ENCODE peak calls at places on chromosomes 3 and 15, in four cellular contexts. One of them, this sample, is unnamed.

GRCh38 chr3:45754461-45754860 is 41.9 kb downstream of the SLC6A20 start:
- DNase-seq in choroid plexus epithelial cell: no peak
- DNase-seq in CD8-positive, alpha-beta T cell: no peak
- DNase-seq in GM23338: no peak
- DNase-seq in this sample: no peak

GRCh38 chr3:192090586-192090985 is 629.6 kb downstream of the PYDC2 start:
- DNase-seq in choroid plexus epithelial cell: no peak
- DNase-seq in CD8-positive, alpha-beta T cell: no peak
- DNase-seq in GM23338: peak; percentile 61
- DNase-seq in this sample: peak; percentile 19

GRCh38 chr15:85673326-85673725 is 121.4 kb downstream of the KLHL25 start:
- DNase-seq in choroid plexus epithelial cell: peak; percentile 30
- DNase-seq in CD8-positive, alpha-beta T cell: no peak
- DNase-seq in GM23338: no peak
- DNase-seq in this sample: no peak

GRCh38 chr15:56411122-56411749 is 46.0 kb downstream of the TEX9 start:
- DNase-seq in choroid plexus epithelial cell: peak; percentile 22
- DNase-seq in CD8-positive, alpha-beta T cell: no peak
- DNase-seq in GM23338: peak; percentile 2
- DNase-seq in this sample: no peak

GRCh38 chr15:43376017-43376705 is 5.3 kb downstream of the TUBGCP4 start:
- DNase-seq in choroid plexus epithelial cell: peak; percentile 66
- DNase-seq in CD8-positive, alpha-beta T cell: peak; percentile 51
- DNase-seq in GM23338: peak; percentile 64
- DNase-seq in this sample: peak; percentile 37

GRCh38 chr15:97652041-97652440 is 308.5 kb upstream of the ARRDC4 start:
- DNase-seq in choroid plexus epithelial cell: no peak
- DNase-seq in CD8-positive, alpha-beta T cell: no peak
- DNase-seq in GM23338: no peak
- DNase-seq in this sample: no peak

GRCh38 chr15:98648654-98649537 is 557 bp downstream of the IGF1R start:
- DNase-seq in choroid plexus epithelial cell: peak; percentile 47
- DNase-seq in CD8-positive, alpha-beta T cell: peak; percentile 65
- DNase-seq in GM23338: peak; percentile 69
- DNase-seq in this sample: no peak

GRCh38 chr3:128269131-128269775 is 116.0 kb downstream of the EEFSEC start:
- DNase-seq in choroid plexus epithelial cell: no peak
- DNase-seq in CD8-positive, alpha-beta T cell: no peak
- DNase-seq in GM23338: no peak
- DNase-seq in this sample: no peak

GRCh38 chr3:2362122-2362521 is 263.5 kb downstream of the CNTN4 start:
- DNase-seq in choroid plexus epithelial cell: no peak
- DNase-seq in CD8-positive, alpha-beta T cell: no peak
- DNase-seq in GM23338: no peak
- DNase-seq in this sample: no peak

GRCh38 chr3:2354702-2355101 is 256.0 kb downstream of the CNTN4 start:
- DNase-seq in choroid plexus epithelial cell: peak; percentile 14
- DNase-seq in CD8-positive, alpha-beta T cell: no peak
- DNase-seq in GM23338: peak; percentile 19
- DNase-seq in this sample: no peak

GRCh38 chr3:2352134-2352762 is 253.6 kb downstream of the CNTN4 start:
- DNase-seq in choroid plexus epithelial cell: no peak
- DNase-seq in CD8-positive, alpha-beta T cell: no peak
- DNase-seq in GM23338: no peak
- DNase-seq in this sample: no peak

GRCh38 chr3:2360815-2361214 is 262.1 kb downstream of the CNTN4 start:
- DNase-seq in choroid plexus epithelial cell: no peak
- DNase-seq in CD8-positive, alpha-beta T cell: no peak
- DNase-seq in GM23338: no peak
- DNase-seq in this sample: no peak

DNA sequence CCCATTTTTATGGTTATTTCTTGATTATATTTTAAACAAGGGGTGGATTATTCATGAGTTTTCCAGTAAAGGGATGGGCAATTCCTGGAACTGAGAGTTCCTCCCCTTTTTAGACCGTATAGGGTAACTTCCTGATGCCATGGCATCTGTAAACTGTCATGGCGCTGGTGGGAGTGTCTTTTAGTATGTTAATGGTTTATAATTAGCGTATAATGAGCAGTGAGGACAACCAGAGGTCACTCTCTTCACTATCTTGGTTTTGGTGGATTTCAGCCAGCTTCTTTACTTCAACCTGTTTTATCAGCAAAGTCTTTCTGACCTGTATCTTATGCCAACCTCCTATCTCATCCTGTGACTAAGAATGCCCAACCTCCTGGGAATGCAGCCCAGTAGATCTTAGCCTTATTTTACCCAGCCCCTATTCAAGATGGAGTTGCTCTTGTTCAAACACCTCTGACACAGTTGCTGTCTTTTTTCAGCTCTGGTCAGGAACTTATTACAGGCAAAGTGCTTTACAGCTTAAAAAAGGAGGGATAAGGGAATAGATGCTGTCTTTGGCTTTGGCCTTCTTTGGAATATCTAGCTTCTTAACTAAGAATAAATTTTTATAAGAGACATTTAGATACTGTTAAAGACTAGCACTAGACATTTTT is 257.8 kb downstream of the CNTN4 start:
- DNase-seq in choroid plexus epithelial cell: no peak
- DNase-seq in CD8-positive, alpha-beta T cell: no peak
- DNase-seq in GM23338: no peak
- DNase-seq in this sample: no peak
- H3K4me3 ChIP-seq in choroid plexus epithelial cell: no peak overlapping the region
- H3K4me3 ChIP-seq in CD8-positive, alpha-beta T cell: no peak overlapping the region
- H3K4me3 ChIP-seq in GM23338: no peak overlapping the region
- H3K4me3 ChIP-seq in this sample: no peak overlapping the region

GRCh38 chr15:79124388-79124787 is 33.8 kb upstream of the RASGRF1 start:
- DNase-seq in choroid plexus epithelial cell: no peak
- DNase-seq in CD8-positive, alpha-beta T cell: no peak
- DNase-seq in GM23338: no peak
- DNase-seq in this sample: no peak
- TF ChIP-seq CTCF in choroid plexus epithelial cell: no peak
- TF ChIP-seq CTCF in CD8-positive, alpha-beta T cell: no peak
- TF ChIP-seq CTCF in GM23338: no peak
- TF ChIP-seq CTCF in this sample: no peak

GRCh38 chr3:12662593-12663310 is 1.2 kb downstream of the RAF1 start:
- DNase-seq in choroid plexus epithelial cell: peak; percentile 52
- DNase-seq in CD8-positive, alpha-beta T cell: no peak
- DNase-seq in GM23338: peak; percentile 64
- DNase-seq in this sample: no peak

GRCh38 chr3:12661926-12662592 is 1.9 kb downstream of the RAF1 start:
- DNase-seq in choroid plexus epithelial cell: no peak
- DNase-seq in CD8-positive, alpha-beta T cell: no peak
- DNase-seq in GM23338: no peak
- DNase-seq in this sample: no peak

GRCh38 chr3:12658593-12659058 is 5.3 kb downstream of the RAF1 start:
- DNase-seq in choroid plexus epithelial cell: peak; percentile 65
- DNase-seq in CD8-positive, alpha-beta T cell: no peak
- DNase-seq in GM23338: no peak
- DNase-seq in this sample: no peak

GRCh38 chr3:12659316-12660015 is 4.5 kb downstream of the RAF1 start:
- DNase-seq in choroid plexus epithelial cell: no peak
- DNase-seq in CD8-positive, alpha-beta T cell: no peak
- DNase-seq in GM23338: no peak
- DNase-seq in this sample: no peak

GRCh38 chr3:12660196-12660595 is 3.7 kb downstream of the RAF1 start:
- DNase-seq in choroid plexus epithelial cell: no peak
- DNase-seq in CD8-positive, alpha-beta T cell: no peak
- DNase-seq in GM23338: no peak
- DNase-seq in this sample: no peak
- H3K4me3 ChIP-seq in choroid plexus epithelial cell: no peak overlapping the region
- H3K4me3 ChIP-seq in CD8-positive, alpha-beta T cell: no peak overlapping the region
- H3K4me3 ChIP-seq in GM23338: no peak overlapping the region
- H3K4me3 ChIP-seq in this sample: no peak overlapping the region

DNA sequence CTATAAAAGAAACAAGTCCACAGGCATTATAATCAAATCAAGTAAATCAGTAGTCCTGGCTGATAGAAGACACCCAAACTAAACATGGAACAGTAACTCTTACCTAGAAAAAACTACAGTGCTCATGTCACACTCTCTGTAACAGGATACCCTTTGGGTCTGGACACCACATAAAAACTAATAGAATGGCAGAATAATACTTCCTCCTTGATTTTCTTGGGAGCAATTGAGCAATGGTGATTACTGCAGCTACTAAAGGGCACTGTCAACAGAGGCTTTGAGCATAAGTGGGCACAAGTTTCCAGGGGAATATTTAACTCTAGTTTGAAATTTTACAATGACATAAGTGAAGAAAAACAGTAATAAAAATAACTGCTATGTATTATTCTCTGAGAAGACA is 59.5 kb downstream of the GLB1 start:
- DNase-seq in choroid plexus epithelial cell: no peak
- DNase-seq in CD8-positive, alpha-beta T cell: no peak
- DNase-seq in GM23338: no peak
- DNase-seq in this sample: no peak
- TF ChIP-seq CTCF in choroid plexus epithelial cell: no peak
- TF ChIP-seq CTCF in CD8-positive, alpha-beta T cell: no peak
- TF ChIP-seq CTCF in GM23338: no peak
- TF ChIP-seq CTCF in this sample: no peak

DNA sequence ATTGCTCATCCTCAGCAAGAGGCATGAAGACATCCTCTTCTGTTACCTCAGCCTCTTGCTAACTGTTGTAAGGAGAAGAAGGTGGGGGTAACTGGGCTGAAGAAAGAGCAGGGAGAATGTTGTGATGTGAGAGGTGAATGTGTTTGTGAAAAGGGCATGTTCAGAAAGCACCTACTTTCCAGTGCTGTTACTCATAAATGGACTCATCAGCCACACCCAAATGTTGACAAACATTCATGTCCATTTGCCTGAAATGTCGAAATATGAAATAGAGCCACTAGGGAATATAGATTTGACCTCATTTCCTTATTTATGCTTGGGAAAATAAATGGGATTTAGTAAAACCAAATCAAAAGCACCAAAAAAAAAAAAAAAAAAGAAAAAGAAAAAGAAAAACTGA is 12.6 kb downstream of the SLC24A1 start:
- DNase-seq in choroid plexus epithelial cell: no peak
- DNase-seq in CD8-positive, alpha-beta T cell: no peak
- DNase-seq in GM23338: no peak
- DNase-seq in this sample: no peak
- H3K4me3 ChIP-seq in choroid plexus epithelial cell: no peak overlapping the region
- H3K4me3 ChIP-seq in CD8-positive, alpha-beta T cell: no peak overlapping the region
- H3K4me3 ChIP-seq in GM23338: no peak overlapping the region
- H3K4me3 ChIP-seq in this sample: no peak overlapping the region

DNA sequence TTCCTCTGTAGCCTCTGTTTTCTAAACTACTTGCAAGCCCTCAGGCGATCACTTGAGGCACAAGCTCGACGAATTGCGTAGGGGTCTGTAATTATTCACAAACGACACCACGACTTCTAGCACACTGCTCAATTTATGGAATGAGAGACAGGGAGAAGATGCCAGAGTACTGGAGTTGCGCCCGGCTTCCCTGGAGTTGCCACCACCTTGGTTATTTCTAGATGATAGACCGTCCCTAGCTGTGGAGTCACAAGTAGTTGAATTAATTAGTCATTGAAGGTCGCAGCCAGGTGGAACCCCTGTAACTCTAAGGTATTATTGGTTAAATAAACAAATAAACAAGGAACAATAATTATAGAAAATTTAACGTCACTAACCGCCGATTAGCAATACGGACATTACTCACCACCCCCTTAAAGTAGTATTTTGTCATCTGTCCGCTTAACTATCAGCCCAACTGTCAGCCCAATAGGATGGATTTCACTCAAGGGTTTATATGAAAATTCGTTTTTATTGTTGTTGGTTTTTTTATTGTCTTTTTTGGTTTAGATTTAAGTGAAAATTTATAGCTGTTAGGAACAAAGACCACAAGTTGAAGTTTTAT is 875 bp upstream of the AZI2 start:
- DNase-seq in choroid plexus epithelial cell: peak; percentile 26
- DNase-seq in CD8-positive, alpha-beta T cell: no peak
- DNase-seq in GM23338: no peak
- DNase-seq in this sample: no peak
- TF ChIP-seq CTCF in choroid plexus epithelial cell: peak; percentile 38
- TF ChIP-seq CTCF in CD8-positive, alpha-beta T cell: no peak
- TF ChIP-seq CTCF in GM23338: peak; percentile 30
- TF ChIP-seq CTCF in this sample: no peak

GRCh38 chr15:83653639-83654378 is at the start of gene ADAMTSL3:
- DNase-seq in choroid plexus epithelial cell: peak; percentile 41
- DNase-seq in CD8-positive, alpha-beta T cell: no peak
- DNase-seq in GM23338: peak; percentile 81
- DNase-seq in this sample: no peak
- H3K4me3 ChIP-seq in choroid plexus epithelial cell: peak within 1 kb of the TSS; percentile 50
- H3K4me3 ChIP-seq in CD8-positive, alpha-beta T cell: no peak within 1 kb of the TSS
- H3K4me3 ChIP-seq in GM23338: peak within 1 kb of the TSS; percentile 70
- H3K4me3 ChIP-seq in this sample: no peak within 1 kb of the TSS

GRCh38 chr3:112654979-112655378 is 14.0 kb upstream of the CCDC80 start:
- DNase-seq in choroid plexus epithelial cell: no peak
- DNase-seq in CD8-positive, alpha-beta T cell: no peak
- DNase-seq in GM23338: peak; percentile 56
- DNase-seq in this sample: no peak
- TF ChIP-seq CTCF in choroid plexus epithelial cell: peak; percentile 42
- TF ChIP-seq CTCF in CD8-positive, alpha-beta T cell: no peak
- TF ChIP-seq CTCF in GM23338: peak; percentile 59
- TF ChIP-seq CTCF in this sample: peak; percentile 32

GRCh38 chr3:197394464-197395321 is 96.3 kb upstream of the DLG1 start:
- DNase-seq in choroid plexus epithelial cell: peak; percentile 97
- DNase-seq in CD8-positive, alpha-beta T cell: no peak
- DNase-seq in GM23338: no peak
- DNase-seq in this sample: peak; percentile 92

GRCh38 chr3:197399486-197399885 is 101.1 kb upstream of the DLG1 start:
- DNase-seq in choroid plexus epithelial cell: no peak
- DNase-seq in CD8-positive, alpha-beta T cell: no peak
- DNase-seq in GM23338: no peak
- DNase-seq in this sample: no peak

GRCh38 chr3:197393711-197394110 is 95.3 kb upstream of the DLG1 start:
- DNase-seq in choroid plexus epithelial cell: no peak
- DNase-seq in CD8-positive, alpha-beta T cell: no peak
- DNase-seq in GM23338: no peak
- DNase-seq in this sample: no peak

GRCh38 chr3:197397812-197398211 is 99.4 kb upstream of the DLG1 start:
- DNase-seq in choroid plexus epithelial cell: no peak
- DNase-seq in CD8-positive, alpha-beta T cell: no peak
- DNase-seq in GM23338: no peak
- DNase-seq in this sample: no peak

GRCh38 chr3:197398301-197398878 is 100.0 kb upstream of the DLG1 start:
- DNase-seq in choroid plexus epithelial cell: no peak
- DNase-seq in CD8-positive, alpha-beta T cell: no peak
- DNase-seq in GM23338: no peak
- DNase-seq in this sample: no peak
- H3K4me3 ChIP-seq in choroid plexus epithelial cell: no peak overlapping the region
- H3K4me3 ChIP-seq in CD8-positive, alpha-beta T cell: no peak overlapping the region
- H3K4me3 ChIP-seq in GM23338: no peak overlapping the region
- H3K4me3 ChIP-seq in this sample: no peak overlapping the region

GRCh38 chr3:21750291-21750690 is 719 bp downstream of the ZNF385D start:
- DNase-seq in choroid plexus epithelial cell: peak; percentile 40
- DNase-seq in CD8-positive, alpha-beta T cell: no peak
- DNase-seq in GM23338: peak; percentile 16
- DNase-seq in this sample: no peak

GRCh38 chr3:21750831-21751391 is at the start of gene ZNF385D:
- DNase-seq in choroid plexus epithelial cell: peak; percentile 55
- DNase-seq in CD8-positive, alpha-beta T cell: no peak
- DNase-seq in GM23338: peak; percentile 92
- DNase-seq in this sample: no peak

GRCh38 chr3:21754839-21755238 is 3.8 kb upstream of the ZNF385D start:
- DNase-seq in choroid plexus epithelial cell: no peak
- DNase-seq in CD8-positive, alpha-beta T cell: no peak
- DNase-seq in GM23338: no peak
- DNase-seq in this sample: no peak

GRCh38 chr3:21752749-21753347 is 1.8 kb upstream of the ZNF385D start:
- DNase-seq in choroid plexus epithelial cell: peak; percentile 86
- DNase-seq in CD8-positive, alpha-beta T cell: no peak
- DNase-seq in GM23338: peak; percentile 80
- DNase-seq in this sample: no peak

GRCh38 chr3:21751891-21752290 is 881 bp upstream of the ZNF385D start:
- DNase-seq in choroid plexus epithelial cell: no peak
- DNase-seq in CD8-positive, alpha-beta T cell: no peak
- DNase-seq in GM23338: no peak
- DNase-seq in this sample: no peak
- TF ChIP-seq CTCF in choroid plexus epithelial cell: no peak
- TF ChIP-seq CTCF in CD8-positive, alpha-beta T cell: no peak
- TF ChIP-seq CTCF in GM23338: no peak
- TF ChIP-seq CTCF in this sample: no peak